ENCODE peak calls at places on chromosomes 4 and X, in four cellular contexts. I is Right ventricle myocardium inferior; Y is foreskin keratinocyte; V is CD4-positive, CD25-positive, alpha-beta regulatory T cell. S is an unnamed sample.

GRCh38 chr4:100042235-100042634 is 92.2 kb upstream of the H2AZ1 start:
- ATAC-seq in I (no peak), Y (no peak), V (no peak), S (peak)

GRCh38 chr4:183328832-183329231 is 6.6 kb upstream of the CLDN24 start:
- ATAC-seq in I (no peak), V (no peak), Y (no peak), S (no peak)

GRCh38 chr4:186587416-186588018 is 32.1 kb upstream of the MTNR1A start:
- ATAC-seq in V (no peak), Y (peak), I (no peak), S (peak)

GRCh38 chr4:34258176-34258575 is 1986.1 kb downstream of the ARAP2 start:
- ATAC-seq in Y (no peak), V (no peak), I (no peak), S (no peak)

GRCh38 chr4:142645478-142646108 is 200.5 kb downstream of the INPP4B start:
- ATAC-seq in I (peak), Y (no peak), V (peak), S (no peak)

GRCh38 chr4:153572609-153573008 is 106.4 kb downstream of the TMEM131L start:
- ATAC-seq in Y (no peak), I (no peak), V (no peak), S (no peak)

GRCh38 chrX:10832103-10832502 is 211.7 kb upstream of the MID1 start:
- ATAC-seq in I (no peak), V (no peak), Y (no peak), S (no peak)

GRCh38 chr4:40576651-40577480 is 52.8 kb downstream of the RBM47 start:
- ATAC-seq in V (peak), Y (peak), I (peak), S (peak)

GRCh38 chr4:109998867-109999303 is 86.2 kb downstream of the EGF start:
- ATAC-seq in V (peak), Y (peak), I (no peak), S (peak)

GRCh38 chr4:131632877-131633276 is 1516.2 kb upstream of the PCDH10 start:
- ATAC-seq in V (no peak), Y (no peak), I (no peak), S (no peak)